ENCODE peak calls at places on chromosomes 3 and 15, in five cellular contexts. P is GM06990, D is neural crest cell, L is pancreas, A is OCI-LY7. N is an unnamed sample.

GRCh38 chr15:47674576-47675232 is 42.6 kb upstream of the SEMA6D start:
- DNase-seq in P (no peak), A (no peak), L (no peak), D (no peak), N (no peak)

GRCh38 chr15:39188930-39189329 is 391.9 kb upstream of the THBS1 start:
- DNase-seq in L (no peak), A (no peak), D (no peak), P (no peak), N (no peak)

GRCh38 chr3:64267774-64268604 is 42.7 kb upstream of the PRICKLE2 start:
- DNase-seq in D (peak), L (peak), P (no peak), A (no peak), N (no peak)

GRCh38 chr15:77143606-77144005 is 72.7 kb upstream of the TSPAN3 start:
- DNase-seq in P (no peak), A (no peak), L (no peak), D (no peak), N (no peak)

GRCh38 chr3:103966749-103967148 is 1400.0 kb upstream of the ALCAM start:
- DNase-seq in P (no peak), A (no peak), D (no peak), L (no peak), N (no peak)

GRCh38 chr15:74523982-74524381 is 17.0 kb upstream of the ARID3B start:
- DNase-seq in D (no peak), A (no peak), P (no peak), L (no peak), N (no peak)

GRCh38 chr3:45071075-45071474 is 45.0 kb downstream of the CLEC3B start:
- DNase-seq in A (no peak), P (no peak), L (no peak), D (no peak), N (no peak)

GRCh38 chr15:69346112-69346511 is 47.4 kb downstream of the PAQR5 start:
- DNase-seq in D (no peak), A (no peak), P (no peak), L (no peak), N (no peak)

DNA sequence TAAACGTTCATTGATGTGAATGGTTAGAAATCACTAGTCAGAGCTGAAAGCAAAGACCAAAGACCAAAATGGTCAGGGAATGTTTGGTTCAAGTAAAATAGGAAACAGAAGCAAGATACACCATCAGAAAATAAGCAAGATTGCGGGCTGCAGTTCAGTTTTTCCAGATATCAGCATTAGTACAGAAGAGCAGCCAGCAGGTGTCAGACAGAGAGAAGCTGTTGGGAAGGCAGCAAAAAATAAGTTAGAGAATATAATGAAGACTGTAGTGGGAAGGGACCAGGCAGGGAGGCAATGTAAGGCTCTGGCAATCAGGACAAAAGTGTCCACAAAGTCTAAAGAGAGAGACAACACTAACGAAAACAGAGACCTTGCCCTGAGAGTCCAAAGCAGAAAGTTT is 639.4 kb upstream of the NAALADL2 start:
- DNase-seq in L (no peak), A (no peak), P (no peak), D (no peak), N (no peak)
- TF ChIP-seq CTCF in L (no peak), A (no peak), P (no peak), D (no peak), N (no peak)

DNA sequence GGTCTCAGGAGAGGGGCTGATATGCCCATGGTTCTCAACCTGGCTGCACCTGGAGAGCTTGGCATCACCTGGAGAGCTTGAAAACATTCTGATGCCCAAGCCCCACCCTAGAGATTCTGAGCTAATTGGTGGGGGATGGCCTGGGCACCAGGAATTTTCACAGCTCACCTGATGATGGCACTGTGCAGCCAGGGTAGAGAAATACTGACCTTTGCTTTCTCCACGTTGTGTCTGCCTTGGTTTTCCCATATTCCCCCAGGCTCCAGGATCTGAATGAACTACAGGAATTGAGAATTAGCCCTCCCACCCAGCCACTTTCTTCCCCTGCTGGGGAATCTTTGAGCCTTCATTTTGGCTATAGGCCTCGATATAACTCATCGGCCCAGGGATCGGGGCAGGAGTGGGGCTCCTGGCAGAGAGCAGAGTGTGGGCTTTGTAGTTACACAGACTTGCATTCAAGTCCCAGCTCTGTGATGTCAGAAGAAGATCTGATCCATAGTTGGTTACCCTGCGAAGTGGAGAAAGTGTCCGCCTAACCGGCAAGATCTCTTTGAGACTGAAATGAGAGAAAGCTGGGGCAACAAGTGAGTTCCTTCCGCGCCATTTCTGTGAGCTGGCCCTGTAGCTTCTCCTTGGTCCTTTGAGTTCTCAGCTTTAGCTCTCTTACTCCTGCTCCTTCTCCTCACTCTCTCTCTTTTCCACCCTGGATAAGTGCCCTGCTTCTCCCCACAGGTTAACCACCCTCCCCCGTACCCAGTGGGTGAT is 33.1 kb upstream of the UBE2Q2 start:
- DNase-seq in P (no peak), L (no peak), D (no peak), A (peak), N (peak)
- TF ChIP-seq CTCF in P (peak), L (peak), D (peak), A (peak), N (peak)

DNA sequence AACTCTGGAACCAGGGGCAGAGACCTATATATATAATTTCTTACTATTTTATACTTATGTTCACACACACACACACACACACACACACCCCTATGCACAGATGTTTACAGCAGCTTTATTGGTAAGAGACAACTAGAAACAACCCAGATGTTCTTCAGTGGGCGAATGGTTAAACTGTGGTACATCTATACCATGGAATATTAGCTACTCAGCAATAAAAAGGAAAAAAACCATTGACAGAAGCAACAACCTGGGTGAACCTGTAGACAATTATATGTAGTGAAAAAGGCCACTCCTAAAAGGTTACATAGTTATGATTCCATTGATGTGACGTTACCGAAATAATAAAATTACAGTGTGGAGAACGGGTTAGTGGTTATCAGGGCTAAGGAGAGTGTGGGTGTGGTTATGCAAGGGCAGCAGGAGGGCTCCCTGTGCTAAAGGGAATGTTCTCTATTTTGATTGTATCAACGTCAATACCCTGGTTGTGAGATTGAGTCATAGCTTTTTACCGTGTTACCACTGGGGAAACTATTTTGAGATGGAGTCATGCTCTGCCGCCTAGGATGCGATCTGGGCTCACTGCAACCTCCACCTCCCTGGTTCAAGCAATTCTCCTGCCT is 85.5 kb downstream of the FLNB start:
- DNase-seq in A (no peak), L (no peak), D (no peak), P (no peak), N (no peak)
- TF ChIP-seq CTCF in A (no peak), L (no peak), D (no peak), P (no peak), N (no peak)

DNA sequence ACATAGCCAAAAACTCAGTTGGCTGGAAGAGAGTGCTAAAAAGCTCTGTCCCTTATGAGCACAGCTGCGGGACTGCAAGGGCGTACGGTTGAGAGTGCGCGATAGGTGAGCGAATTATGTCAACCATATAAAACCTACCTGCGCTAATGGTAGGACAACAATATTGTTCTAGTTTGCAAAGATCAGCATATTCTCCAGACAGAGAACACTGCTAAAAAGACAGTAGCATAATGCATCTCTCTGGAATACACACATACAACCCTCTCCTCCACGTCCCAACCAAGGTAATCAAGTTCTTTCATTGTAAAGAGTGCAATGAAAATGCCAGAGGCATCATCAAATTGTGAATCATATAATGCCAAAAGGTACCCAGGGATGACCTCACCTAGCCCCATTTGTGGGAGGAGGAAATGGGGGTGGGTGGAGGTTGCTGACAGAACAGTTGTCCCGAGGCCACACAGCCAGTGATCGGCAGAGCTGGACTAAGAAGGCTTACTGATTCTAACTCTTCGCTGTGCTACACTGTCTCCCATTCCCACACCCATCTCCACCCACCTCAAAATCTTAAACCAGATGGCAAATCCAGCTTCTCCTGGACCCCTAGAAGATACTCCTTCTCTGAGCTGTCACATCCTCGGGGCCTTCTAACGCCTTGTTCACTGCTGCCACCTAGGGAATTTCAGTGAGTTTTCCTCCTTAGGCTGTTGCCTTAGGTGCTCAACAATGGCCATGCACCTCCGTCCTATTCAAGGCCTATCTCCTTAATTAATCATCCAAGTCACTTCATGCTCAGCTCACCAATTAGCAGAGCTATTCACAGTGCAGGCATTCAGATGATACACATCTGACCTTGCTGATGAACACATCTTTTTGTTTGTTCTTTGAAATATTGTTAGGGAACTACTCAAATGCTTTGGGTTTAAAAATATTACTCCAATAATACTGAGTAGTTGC is 60.7 kb downstream of the RPL22L1 start:
- DNase-seq in A (peak), P (no peak), L (no peak), D (peak), N (peak)
- TF ChIP-seq CTCF in A (peak), P (peak), L (no peak), D (peak), N (peak)

GRCh38 chr3:89813500-89813899 is 706.1 kb downstream of the EPHA3 start:
- DNase-seq in A (no peak), D (no peak), P (no peak), L (no peak), N (no peak)
- TF ChIP-seq CTCF in A (no peak), D (no peak), P (no peak), L (no peak), N (no peak)

GRCh38 chr3:37435572-37435971 is 261.2 kb upstream of the LRRFIP2 start:
- DNase-seq in D (no peak), L (no peak), A (no peak), P (no peak), N (no peak)
- TF ChIP-seq CTCF in D (no peak), L (no peak), A (no peak), P (no peak), N (no peak)

N was measured in GM13977.